ENCODE peak calls at places on chromosomes 16 and 17, in four cellular contexts. B, T, U and G are unnamed samples.

GRCh38 chr17:82949361-82949760 is 109.5 kb upstream of the ZNF750 start:
- DNase-seq in B (no peak), T (no peak), U (no peak), G (no peak)

GRCh38 chr16:64489449-64489848 is 632.4 kb downstream of the CDH11 start:
- DNase-seq in U (no peak), T (no peak), B (peak), G (no peak)

GRCh38 chr17:66676421-66676820 is 158.5 kb upstream of the CACNG5 start:
- DNase-seq in B (no peak), T (no peak), U (no peak), G (no peak)

GRCh38 chr16:70290949-70291519 is 1.7 kb upstream of the AARS1 start:
- DNase-seq in U (no peak), B (peak), T (no peak), G (no peak)

GRCh38 chr17:76032073-76032779 is 5.1 kb upstream of the EVPL start:
- DNase-seq in B (no peak), U (no peak), T (no peak), G (no peak)

GRCh38 chr16:13550254-13550653 is 369.7 kb upstream of the ERCC4 start:
- DNase-seq in T (no peak), U (no peak), B (no peak), G (no peak)

GRCh38 chr16:69867796-69868565 is 83.2 kb upstream of the CLEC18A start:
- DNase-seq in B (no peak), U (no peak), T (no peak), G (no peak)

GRCh38 chr17:31650756-31651520 is 208.1 kb downstream of the COPRS start:
- DNase-seq in U (no peak), T (no peak), B (no peak), G (no peak)

GRCh38 chr17:74011963-74012362 is 191.5 kb upstream of the RPL38 start:
- DNase-seq in U (no peak), T (no peak), B (no peak), G (no peak)

GRCh38 chr16:19123535-19124178 is 9.9 kb downstream of the ITPRIPL2 start:
- DNase-seq in U (no peak), T (no peak), B (no peak), G (no peak)

GRCh38 chr16:68636818-68637217 is 8.3 kb upstream of the CDH3 start:
- DNase-seq in B (no peak), U (no peak), T (no peak), G (no peak)

GRCh38 chr16:67036323-67036741 is 7.4 kb downstream of the CBFB start:
- DNase-seq in B (no peak), T (no peak), U (no peak), G (no peak)

GRCh38 chr17:81553616-81554181 is 1.5 kb upstream of the FAAP100 start:
- DNase-seq in T (no peak), U (no peak), B (peak), G (no peak)

GRCh38 chr16:53465606-53466290 is 31.5 kb downstream of the RBL2 start:
- DNase-seq in T (no peak), U (no peak), B (peak), G (no peak)

GRCh38 chr16:66480265-66481080 is 53.4 kb downstream of the BEAN1 start:
- DNase-seq in T (no peak), U (no peak), B (no peak), G (peak)

GRCh38 chr17:66466933-66467367 is 164.5 kb downstream of the PRKCA start:
- DNase-seq in U (no peak), T (peak), B (peak), G (peak)

GRCh38 chr16:30697264-30698138 is 1.5 kb upstream of the SRCAP start:
- DNase-seq in T (no peak), B (peak), U (no peak), G (no peak)

GRCh38 chr17:80647746-80648145 is 103.1 kb downstream of the RPTOR start:
- DNase-seq in B (peak), U (no peak), T (no peak), G (no peak)

GRCh38 chr17:43723697-43724359 is 34.8 kb downstream of the SOST start:
- DNase-seq in T (peak), B (peak), U (no peak), G (no peak)

GRCh38 chr16:30621765-30622164 is 11.6 kb upstream of the ZNF689 start:
- DNase-seq in T (no peak), U (no peak), B (peak), G (no peak)

GRCh38 chr16:74699666-74700065 is 996 bp downstream of the MLKL start:
- DNase-seq in B (no peak), T (no peak), U (no peak), G (no peak)

GRCh38 chr16:1998360-1998835 is 8.6 kb downstream of the SYNGR3 start:
- DNase-seq in B (no peak), U (no peak), T (no peak), G (no peak)

GRCh38 chr17:2395258-2396170 is 5.3 kb downstream of the MNT start:
- DNase-seq in U (no peak), B (peak), T (peak), G (peak)

GRCh38 chr16:65845466-65846209 is 520.9 kb upstream of the CDH5 start:
- DNase-seq in U (no peak), B (peak), T (peak), G (no peak)

GRCh38 chr17:49603720-49604119 is 28.0 kb downstream of the NXPH3 start:
- DNase-seq in U (no peak), B (no peak), T (no peak), G (no peak)

GRCh38 chr16:71467810-71468209 is 5.8 kb upstream of the ZNF23 start:
- DNase-seq in U (peak), B (peak), T (peak), G (peak)

GRCh38 chr17:67779098-67779672 is 46.1 kb upstream of the BPTF start:
- DNase-seq in U (peak), B (peak), T (peak), G (peak)

GRCh38 chr17:64262125-64262421 is 987 bp downstream of the TEX2 start:
- DNase-seq in T (no peak), U (no peak), B (no peak), G (no peak)

GRCh38 chr17:50147841-50148225 is 2.6 kb downstream of the PPP1R9B start:
- DNase-seq in B (no peak), T (peak), U (no peak), G (peak)

GRCh38 chr16:48384982-48385271 is 286 bp downstream of the SIAH1 start:
- DNase-seq in T (no peak), U (no peak), B (no peak), G (peak)

GRCh38 chr16:27400751-27401620 is 988 bp upstream of the IL21R start:
- DNase-seq in T (no peak), B (peak), U (no peak), G (no peak)
- H3K9ac ChIP-seq in T (no peak), B (no peak), U (no peak), G (no peak)

DNA sequence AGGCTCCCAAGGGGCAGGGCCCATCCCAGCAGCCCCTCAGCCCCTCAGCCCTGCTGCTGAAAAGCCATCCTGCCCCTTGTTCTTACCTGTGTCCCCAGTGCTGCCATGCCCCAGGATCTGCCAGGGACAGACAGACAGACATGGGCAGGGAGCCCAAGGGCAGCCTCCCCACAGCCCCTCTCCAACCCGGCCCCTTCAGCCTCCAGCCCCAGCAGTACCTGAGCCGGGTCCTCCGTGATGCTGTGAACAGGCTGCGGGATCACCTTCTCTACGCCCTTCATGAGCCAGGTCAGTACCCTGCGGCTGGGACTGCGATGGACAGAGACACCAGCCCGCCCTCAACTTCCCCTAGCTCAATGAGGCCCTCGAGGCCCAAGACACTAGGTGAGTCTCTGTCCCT is 8.2 kb downstream of the CNGB1 start:
- DNase-seq in T (no peak), U (no peak), B (no peak), G (no peak)
- H2BK120ac ChIP-seq in T (no peak), U (no peak), B (no peak), G (no peak)

GRCh38 chr16:89175280-89176146 is 4.0 kb downstream of the CDH15 start:
- DNase-seq in B (no peak), T (no peak), U (no peak), G (no peak)
- H2BK5ac ChIP-seq in B (no peak), T (no peak), U (peak), G (no peak)

GRCh38 chr16:3174618-3175148 is 13.3 kb upstream of the OR1F1 start:
- DNase-seq in T (no peak), B (no peak), U (no peak), G (no peak)
- H3K9ac ChIP-seq in T (peak), B (no peak), U (no peak), G (no peak)

GRCh38 chr16:4183258-4184037 is 58.4 kb downstream of the SRL start:
- DNase-seq in B (peak), U (peak), T (peak), G (peak)
- H2BK120ac ChIP-seq in B (peak), U (peak), T (peak), G (no peak)

GRCh38 chr17:40820228-40820838 is 2.1 kb downstream of the KRT10 start:
- DNase-seq in U (no peak), B (no peak), T (no peak), G (no peak)

GRCh38 chr17:40819528-40820125 is 2.8 kb downstream of the KRT10 start:
- DNase-seq in B (peak), U (no peak), T (peak), G (no peak)

GRCh38 chr17:40818343-40818732 is 4.1 kb downstream of the KRT10 start:
- DNase-seq in U (no peak), T (no peak), B (no peak), G (no peak)

GRCh38 chr17:40817103-40817682 is 5.2 kb downstream of the KRT10 start:
- DNase-seq in T (no peak), U (no peak), B (no peak), G (no peak)

GRCh38 chr17:40818733-40819527 is 3.5 kb downstream of the KRT10 start:
- DNase-seq in T (peak), U (peak), B (peak), G (peak)
- H2BK5ac ChIP-seq in T (no peak), U (no peak), B (peak), G (no peak)